ENCODE peak calls at places on chromosome 19, in six cellular contexts. F is neuronal stem cell, E is IMR-90, J is H1, O is mesenchymal stem cell, L is mesendoderm. N is an unnamed sample.

GRCh38 chr19:51456541-51457290 is 1.5 kb downstream of the SIGLEC8 start:
- DNase-seq in F (no peak), E (no peak), J (no peak), O (no peak), L (no peak), N (no peak)

GRCh38 chr19:16325671-16326400 is 1.2 kb downstream of the KLF2 start:
- DNase-seq in F (peak), E (no peak), J (peak), O (no peak), L (peak), N (peak)

GRCh38 chr19:5996102-5996501 is 18.2 kb upstream of the RANBP3 start:
- DNase-seq in F (no peak), E (no peak), J (no peak), O (no peak), L (no peak), N (no peak)

GRCh38 chr19:55643003-55643732 is at the start of gene ZNF581:
- DNase-seq in F (peak), E (peak), J (peak), O (peak), L (peak), N (peak)

GRCh38 chr19:23777216-23777615 is 18.5 kb upstream of the ZNF681 start:
- DNase-seq in F (no peak), E (no peak), J (no peak), O (no peak), L (no peak), N (no peak)

GRCh38 chr19:19597809-19598306 is 20.6 kb downstream of the PBX4 start:
- DNase-seq in F (no peak), E (no peak), J (no peak), O (no peak), L (no peak), N (no peak)

GRCh38 chr19:55358943-55359908 is 3.8 kb downstream of the GARIN5B start:
- DNase-seq in F (no peak), E (no peak), J (no peak), O (no peak), L (no peak), N (no peak)

GRCh38 chr19:33811246-33811645 is 14.6 kb downstream of the KCTD15 start:
- DNase-seq in F (no peak), E (no peak), J (no peak), O (no peak), L (no peak), N (no peak)

GRCh38 chr19:35347171-35347929 is at the start of gene FFAR1:
- DNase-seq in F (no peak), E (no peak), J (peak), O (no peak), L (no peak), N (peak)

GRCh38 chr19:7502552-7502951 is 13.4 kb upstream of the ZNF358 start:
- DNase-seq in F (no peak), E (no peak), J (no peak), O (no peak), L (no peak), N (no peak)

GRCh38 chr19:16263115-16263839 is 61.3 kb upstream of the KLF2 start:
- DNase-seq in F (no peak), E (no peak), J (no peak), O (no peak), L (no peak), N (no peak)

GRCh38 chr19:38596057-38596981 is 21.4 kb downstream of the MAP4K1 start:
- DNase-seq in F (peak), E (no peak), J (peak), O (peak), L (peak), N (peak)

GRCh38 chr19:30880551-30880950 is 468.7 kb downstream of the TSHZ3 start:
- DNase-seq in F (no peak), E (no peak), J (no peak), O (no peak), L (no peak), N (peak)

GRCh38 chr19:4144666-4145261 is 8.7 kb upstream of the CREB3L3 start:
- DNase-seq in F (no peak), E (peak), J (no peak), O (peak), L (no peak), N (no peak)

GRCh38 chr19:55626350-55626749 is 2.0 kb upstream of the ZNF784 start:
- DNase-seq in F (no peak), E (no peak), J (no peak), O (no peak), L (no peak), N (no peak)

GRCh38 chr19:10868872-10869547 is 2.3 kb upstream of the CARM1 start:
- DNase-seq in F (no peak), E (no peak), J (no peak), O (no peak), L (no peak), N (no peak)

GRCh38 chr19:52231154-52231565 is 38.2 kb upstream of the ZNF766 start:
- DNase-seq in F (no peak), E (peak), J (no peak), O (no peak), L (peak), N (no peak)

GRCh38 chr19:40400521-40400920 is 10.5 kb upstream of the HIPK4 start:
- DNase-seq in F (no peak), E (no peak), J (no peak), O (no peak), L (no peak), N (no peak)

GRCh38 chr19:10612515-10613119 is 12.7 kb upstream of the SLC44A2 start:
- DNase-seq in F (no peak), E (no peak), J (no peak), O (no peak), L (no peak), N (no peak)

GRCh38 chr19:39512964-39513363 is 2.0 kb upstream of the SELENOV start:
- DNase-seq in F (no peak), E (no peak), J (no peak), O (no peak), L (no peak), N (no peak)

GRCh38 chr19:7916137-7916907 is 1.7 kb downstream of the TGFBR3L start:
- DNase-seq in F (no peak), E (no peak), J (peak), O (peak), L (peak), N (peak)

GRCh38 chr19:45187421-45188100 is 9.0 kb downstream of the BLOC1S3 start:
- DNase-seq in F (no peak), E (no peak), J (peak), O (no peak), L (peak), N (peak)

GRCh38 chr19:41821003-41821735 is 23.3 kb downstream of the LYPD4 start:
- DNase-seq in F (peak), E (peak), J (peak), O (no peak), L (peak), N (peak)

GRCh38 chr19:45074744-45075143 is 1.5 kb downstream of the ZNF296 start:
- DNase-seq in F (peak), E (no peak), J (no peak), O (no peak), L (peak), N (peak)

GRCh38 chr19:10580979-10581631 is 6.0 kb downstream of the AP1M2 start:
- DNase-seq in F (peak), E (peak), J (peak), O (peak), L (peak), N (peak)

GRCh38 chr19:16573925-16574324 is 1.7 kb upstream of the SLC35E1 start:
- DNase-seq in F (no peak), E (no peak), J (no peak), O (no peak), L (no peak), N (no peak)

GRCh38 chr19:17467471-17468301 is 2.6 kb upstream of the SLC27A1 start:
- DNase-seq in F (no peak), E (no peak), J (no peak), O (no peak), L (no peak), N (no peak)

GRCh38 chr19:7705387-7706187 is 3.7 kb upstream of the FCER2 start:
- DNase-seq in F (no peak), E (no peak), J (no peak), O (no peak), L (no peak), N (no peak)

GRCh38 chr19:39696418-39696817 is 7.9 kb upstream of the LGALS14 start:
- DNase-seq in F (no peak), E (no peak), J (no peak), O (no peak), L (peak), N (no peak)

GRCh38 chr19:6318772-6319171 is 14.6 kb downstream of the ACER1 start:
- DNase-seq in F (no peak), E (peak), J (no peak), O (no peak), L (no peak), N (no peak)

GRCh38 chr19:50061650-50062049 is 35.8 kb downstream of the ZNF473 start:
- DNase-seq in F (no peak), E (no peak), J (no peak), O (no peak), L (no peak), N (no peak)

GRCh38 chr19:4909172-4909896 is at the start of gene UHRF1:
- DNase-seq in F (no peak), E (no peak), J (peak), O (no peak), L (peak), N (peak)

GRCh38 chr19:34381399-34382251 is 16.6 kb downstream of the GPI start:
- DNase-seq in F (no peak), E (no peak), J (no peak), O (no peak), L (no peak), N (no peak)

GRCh38 chr19:42235181-42235580 is 7.2 kb downstream of the GSK3A start:
- DNase-seq in F (no peak), E (no peak), J (no peak), O (no peak), L (no peak), N (no peak)

GRCh38 chr19:7869453-7869909 is 4.7 kb downstream of the PRR36 start:
- DNase-seq in F (no peak), E (peak), J (peak), O (peak), L (peak), N (peak)

GRCh38 chr19:31356587-31357314 is 7.5 kb upstream of the TSHZ3 start:
- DNase-seq in F (no peak), E (no peak), J (peak), O (no peak), L (peak), N (peak)

GRCh38 chr19:28644261-28644660 is 568.7 kb downstream of the UQCRFS1 start:
- DNase-seq in F (no peak), E (no peak), J (no peak), O (peak), L (no peak), N (no peak)

GRCh38 chr19:50728084-50728737 is 5.0 kb downstream of the CLEC11A start:
- DNase-seq in F (peak), E (peak), J (peak), O (no peak), L (peak), N (peak)

GRCh38 chr19:14063100-14063499 is 1.2 kb upstream of the PALM3 start:
- DNase-seq in F (no peak), E (no peak), J (no peak), O (no peak), L (no peak), N (no peak)
- H2BK15ac ChIP-seq in F (no peak), E (no peak), J (no peak), O (no peak), L (no peak), N (no peak)

GRCh38 chr19:2633693-2634075 is 68.8 kb downstream of the GNG7 start:
- DNase-seq in F (no peak), E (no peak), J (no peak), O (no peak), L (no peak), N (no peak)
- H2BK15ac ChIP-seq in F (no peak), E (no peak), J (no peak), O (no peak), L (no peak), N (no peak)

GRCh38 chr19:54128796-54129616 is 8.6 kb upstream of the CNOT3 start:
- DNase-seq in F (no peak), E (no peak), J (no peak), O (no peak), L (no peak), N (no peak)
- H2BK15ac ChIP-seq in F (no peak), E (no peak), J (no peak), O (no peak), L (no peak), N (no peak)

GRCh38 chr19:47697863-47698609 is 15.2 kb upstream of the EHD2 start:
- DNase-seq in F (peak), E (peak), J (peak), O (peak), L (peak), N (peak)
- H2BK15ac ChIP-seq in F (peak), E (no peak), J (no peak), O (no peak), L (no peak), N (no peak)

GRCh38 chr19:29841559-29842367 is 30.0 kb downstream of the CCNE1 start:
- DNase-seq in F (peak), E (peak), J (no peak), O (peak), L (peak), N (peak)
- H2BK15ac ChIP-seq in F (no peak), E (no peak), J (no peak), O (no peak), L (no peak), N (no peak)